ENCODE peak calls at places on chromosome 11, in six cellular contexts. S is amniotic stem cell; I is stimulated activated CD4-positive, alpha-beta T cell treated with anti-CD3 and anti-CD28 coated beads, Interleukin-2, amount 100 ng/mL, for 48 hours; U is WTC11; G is stimulated activated CD8-positive, alpha-beta memory T cell treated with anti-CD3 and anti-CD28 coated beads, Interleukin-4, amount 100 ng/mL, for 24 hours; L is activated CD8-positive, alpha-beta memory T cell treated with anti-CD3 and anti-CD28 coated beads for 24 hours. M is an unnamed sample.

GRCh38 chr11:69451289-69451688 is 30.2 kb upstream of the LINC01488 start:
- DNase-seq in S (no peak), I (no peak), U (no peak), G (no peak), L (no peak), M (no peak)

GRCh38 chr11:93477684-93478234 is 65.4 kb downstream of the SMCO4 start:
- DNase-seq in S (no peak), I (no peak), U (no peak), G (no peak), L (no peak), M (no peak)

GRCh38 chr11:100340416-100341323 is 346.4 kb upstream of the ARHGAP42 start:
- DNase-seq in S (no peak), I (no peak), U (no peak), G (no peak), L (no peak), M (no peak)

GRCh38 chr11:9139628-9140357 is 48.4 kb upstream of the SCUBE2 start:
- DNase-seq in S (no peak), I (no peak), U (no peak), G (no peak), L (no peak), M (no peak)

GRCh38 chr11:27563201-27563600 is 56.6 kb upstream of the LIN7C start:
- DNase-seq in S (no peak), I (no peak), U (no peak), G (no peak), L (no peak), M (no peak)

GRCh38 chr11:1310315-1310687 is 869 bp upstream of the TOLLIP start:
- DNase-seq in S (no peak), I (no peak), U (no peak), G (no peak), L (no peak), M (no peak)

GRCh38 chr11:64071849-64072248 is 36.1 kb downstream of the FLRT1 start:
- DNase-seq in S (no peak), I (no peak), U (no peak), G (no peak), L (no peak), M (no peak)

GRCh38 chr11:119376197-119376847 is 5.2 kb downstream of the USP2 start:
- DNase-seq in S (no peak), I (no peak), U (no peak), G (no peak), L (peak), M (no peak)

GRCh38 chr11:86418929-86419328 is 44.2 kb downstream of the CCDC81 start:
- DNase-seq in S (no peak), I (no peak), U (no peak), G (no peak), L (no peak), M (no peak)

GRCh38 chr11:36349345-36350136 is 53.5 kb downstream of the PRR5L start:
- DNase-seq in S (no peak), I (no peak), U (no peak), G (no peak), L (no peak), M (no peak)

GRCh38 chr11:75337195-75337654 is 14.2 kb downstream of the ARRB1 start:
- DNase-seq in S (no peak), I (no peak), U (no peak), G (no peak), L (no peak), M (no peak)

GRCh38 chr11:46373787-46374740 is 7.4 kb upstream of the MDK start:
- DNase-seq in S (no peak), I (no peak), U (no peak), G (no peak), L (no peak), M (no peak)

GRCh38 chr11:111922803-111923202 is 4.1 kb downstream of the C11orf52 start:
- DNase-seq in S (peak), I (no peak), U (no peak), G (no peak), L (no peak), M (no peak)

GRCh38 chr11:224424-224823 is 11.7 kb downstream of the SIRT3 start:
- DNase-seq in S (no peak), I (no peak), U (no peak), G (no peak), L (peak), M (no peak)

GRCh38 chr11:112834277-112834755 is 126.9 kb upstream of the NCAM1 start:
- DNase-seq in S (no peak), I (no peak), U (no peak), G (no peak), L (no peak), M (no peak)

GRCh38 chr11:66280428-66280827 is 2.5 kb downstream of the CNIH2 start:
- DNase-seq in S (no peak), I (no peak), U (no peak), G (no peak), L (no peak), M (no peak)

GRCh38 chr11:74012072-74012809 is 3.4 kb upstream of the UCP3 start:
- DNase-seq in S (no peak), I (no peak), U (no peak), G (no peak), L (peak), M (no peak)

GRCh38 chr11:110158317-110159200 is 65.4 kb downstream of the ZC3H12C start:
- DNase-seq in S (no peak), I (no peak), U (no peak), G (no peak), L (no peak), M (no peak)

GRCh38 chr11:132332521-132332920 is 962.1 kb downstream of the NTM start:
- DNase-seq in S (no peak), I (no peak), U (peak), G (no peak), L (no peak), M (no peak)

GRCh38 chr11:131899954-131900580 is 529.7 kb downstream of the NTM start:
- DNase-seq in S (no peak), I (no peak), U (no peak), G (no peak), L (no peak), M (no peak)

GRCh38 chr11:2265396-2265795 is 5.0 kb downstream of the ASCL2 start:
- DNase-seq in S (no peak), I (no peak), U (no peak), G (no peak), L (peak), M (peak)